ENCODE peak calls at places on chromosome 18, in five cellular contexts. Y, V, E, A and W are unnamed samples.

GRCh38 chr18:32200766-32201165 is 10.9 kb downstream of the MEP1B start:
- DNase-seq in Y (no peak), V (no peak), E (no peak), A (no peak), W (no peak)

GRCh38 chr18:37565138-37565984 is at the start of gene CELF4:
- DNase-seq in Y (peak), V (no peak), E (peak), A (no peak), W (no peak)

GRCh38 chr18:59249186-59249774 is 24.0 kb downstream of the RAX start:
- DNase-seq in Y (peak), V (peak), E (peak), A (no peak), W (no peak)

GRCh38 chr18:35289293-35290069 is 548 bp downstream of the ZSCAN30 start:
- DNase-seq in Y (peak), V (no peak), E (peak), A (no peak), W (no peak)

GRCh38 chr18:23114171-23114881 is 21.0 kb upstream of the CABLES1 start:
- DNase-seq in Y (peak), V (peak), E (peak), A (no peak), W (no peak)

GRCh38 chr18:10476430-10476829 is 22.0 kb downstream of the APCDD1 start:
- DNase-seq in Y (no peak), V (no peak), E (no peak), A (no peak), W (no peak)

GRCh38 chr18:36176177-36176584 is 11.1 kb upstream of the MOCOS start:
- DNase-seq in Y (no peak), V (no peak), E (no peak), A (no peak), W (no peak)

GRCh38 chr18:10020176-10020575 is 106.4 kb downstream of the VAPA start:
- DNase-seq in Y (no peak), V (no peak), E (no peak), A (no peak), W (no peak)

GRCh38 chr18:2988041-2988794 is 24.7 kb downstream of the LPIN2 start:
- DNase-seq in Y (no peak), V (peak), E (no peak), A (no peak), W (no peak)